ENCODE peak calls at places on chromosomes 6 and 20, in ten cellular contexts. X is psoas muscle; I is KG1; Q is mammary epithelial cell; O is left lung; B is heart left ventricle; U is CD8-positive, alpha-beta memory T cell; Z is RPMI8226; J is prostate gland; W is NCI-H774. C is an unnamed sample.

GRCh38 chr6:44514085-44514484 is 126.6 kb downstream of the CDC5L start:
- DNase-seq in I (no peak), Z (no peak), O (no peak), U (no peak), X (no peak), W (no peak), J (no peak), Q (no peak), B (no peak), C (no peak)

GRCh38 chr6:168737481-168737880 is 296.5 kb downstream of the SMOC2 start:
- DNase-seq in U (no peak), B (no peak), I (no peak), W (no peak), J (no peak), Q (no peak), O (no peak), Z (no peak), X (no peak), C (no peak)

GRCh38 chr6:112251170-112251945 is 3.0 kb downstream of the LAMA4 start:
- DNase-seq in O (no peak), I (no peak), Q (no peak), W (no peak), B (peak; percentile 45), X (peak; percentile 73), J (no peak), Z (no peak), U (no peak), C (no peak)

GRCh38 chr6:45078432-45078831 is 249.7 kb upstream of the RUNX2 start:
- DNase-seq in Q (no peak), Z (no peak), X (no peak), B (no peak), O (no peak), J (no peak), U (no peak), I (no peak), W (no peak), C (no peak)

GRCh38 chr20:62025832-62026563 is 39.7 kb downstream of the TAF4 start:
- DNase-seq in U (no peak), B (no peak), Q (no peak), W (no peak), Z (no peak), J (no peak), I (peak; percentile 18), X (peak; percentile 36), O (peak; percentile 8), C (no peak)

GRCh38 chr6:82072771-82073170 is 174.8 kb downstream of the IBTK start:
- DNase-seq in I (no peak), U (no peak), J (no peak), Z (no peak), X (no peak), B (no peak), Q (peak; percentile 52), O (no peak), W (peak; percentile 53), C (no peak)

GRCh38 chr6:2378891-2379652 is 133.7 kb upstream of the GMDS start:
- DNase-seq in U (no peak), X (no peak), Z (no peak), Q (peak; percentile 85), B (no peak), W (no peak), I (no peak), J (no peak), O (no peak), C (no peak)

GRCh38 chr6:170295519-170296422 is 4.9 kb upstream of the DLL1 start:
- DNase-seq in I (no peak), O (peak; percentile 81), W (peak; percentile 86), Z (peak; percentile 36), U (no peak), X (no peak), J (peak; percentile 41), Q (peak; percentile 59), B (no peak), C (no peak)

GRCh38 chr20:33475381-33476160 is 14.3 kb upstream of the CBFA2T2 start:
- DNase-seq in I (no peak), U (no peak), Z (no peak), X (no peak), J (no peak), Q (no peak), O (no peak), B (no peak), W (no peak), C (no peak)

GRCh38 chr6:75505426-75505825 is 11.8 kb upstream of the FILIP1 start:
- DNase-seq in Q (no peak), I (no peak), O (no peak), Z (no peak), U (no peak), W (no peak), X (no peak), B (no peak), J (no peak), C (no peak)